ENCODE peak calls at places on chromosome 22, in five cellular contexts. One of them, this sample, is unnamed.

GRCh38 chr22:38205261-38206128 is 3.7 kb downstream of the MAFF start:
- DNase-seq in cardiac fibroblast: peak; percentile 95
- DNase-seq in lower leg skin: peak; percentile 95
- DNase-seq in GM10248: no peak
- DNase-seq in fibroblast of lung: peak; percentile 90
- DNase-seq in this sample: peak; percentile 5

GRCh38 chr22:46593996-46594946 is 25.9 kb upstream of the GRAMD4 start:
- DNase-seq in GM10248: no peak
- DNase-seq in fibroblast of lung: no peak
- DNase-seq in cardiac fibroblast: no peak
- DNase-seq in lower leg skin: no peak
- DNase-seq in this sample: no peak

GRCh38 chr22:45007946-45008852 is 1.6 kb downstream of the PHF21B start:
- DNase-seq in lower leg skin: no peak
- DNase-seq in cardiac fibroblast: no peak
- DNase-seq in fibroblast of lung: peak; percentile 15
- DNase-seq in GM10248: no peak
- DNase-seq in this sample: peak; percentile 58

GRCh38 chr22:46714550-46714949 is 23.5 kb downstream of the CERK start:
- DNase-seq in cardiac fibroblast: peak; percentile 40
- DNase-seq in lower leg skin: no peak
- DNase-seq in GM10248: no peak
- DNase-seq in fibroblast of lung: peak; percentile 20
- DNase-seq in this sample: no peak

GRCh38 chr22:32473388-32473952 is 1.1 kb upstream of the FBXO7 start:
- DNase-seq in fibroblast of lung: peak; percentile 47
- DNase-seq in lower leg skin: no peak
- DNase-seq in cardiac fibroblast: peak; percentile 71
- DNase-seq in GM10248: peak; percentile 64
- DNase-seq in this sample: peak; percentile 64

GRCh38 chr22:38401336-38402084 is 53.5 kb downstream of the KCNJ4 start:
- DNase-seq in fibroblast of lung: no peak
- DNase-seq in lower leg skin: peak; percentile 82
- DNase-seq in cardiac fibroblast: no peak
- DNase-seq in GM10248: no peak
- DNase-seq in this sample: no peak

GRCh38 chr22:19137384-19138216 is 6.5 kb downstream of the TSSK2 start:
- DNase-seq in fibroblast of lung: no peak
- DNase-seq in GM10248: no peak
- DNase-seq in lower leg skin: no peak
- DNase-seq in cardiac fibroblast: no peak
- DNase-seq in this sample: no peak

GRCh38 chr22:23564276-23564675 is 15.8 kb downstream of the IGLL1 start:
- DNase-seq in GM10248: peak; percentile 11
- DNase-seq in lower leg skin: no peak
- DNase-seq in cardiac fibroblast: no peak
- DNase-seq in fibroblast of lung: no peak
- DNase-seq in this sample: no peak

GRCh38 chr22:22432479-22432878 is 76.1 kb downstream of the ZNF280B start:
- DNase-seq in GM10248: no peak
- DNase-seq in lower leg skin: no peak
- DNase-seq in fibroblast of lung: no peak
- DNase-seq in cardiac fibroblast: no peak
- DNase-seq in this sample: no peak

GRCh38 chr22:50673231-50674126 is 856 bp downstream of the SHANK3 start:
- DNase-seq in lower leg skin: no peak
- DNase-seq in GM10248: no peak
- DNase-seq in fibroblast of lung: no peak
- DNase-seq in cardiac fibroblast: no peak
- DNase-seq in this sample: peak; percentile 53

GRCh38 chr22:46023558-46023981 is 46.6 kb upstream of the WNT7B start:
- DNase-seq in cardiac fibroblast: peak; percentile 47
- DNase-seq in GM10248: no peak
- DNase-seq in fibroblast of lung: peak; percentile 98
- DNase-seq in lower leg skin: no peak
- DNase-seq in this sample: no peak

GRCh38 chr22:41369089-41369745 is 12.5 kb upstream of the TEF start:
- DNase-seq in GM10248: no peak
- DNase-seq in lower leg skin: no peak
- DNase-seq in cardiac fibroblast: no peak
- DNase-seq in fibroblast of lung: no peak
- DNase-seq in this sample: no peak

GRCh38 chr22:32202539-32203180 is 2.2 kb downstream of the RFPL2 start:
- DNase-seq in lower leg skin: peak; percentile 87
- DNase-seq in fibroblast of lung: peak; percentile 41
- DNase-seq in cardiac fibroblast: peak; percentile 45
- DNase-seq in GM10248: peak; percentile 35
- DNase-seq in this sample: no peak

GRCh38 chr22:38735126-38735464 is 20.7 kb downstream of the SUN2 start:
- DNase-seq in cardiac fibroblast: no peak
- DNase-seq in lower leg skin: no peak
- DNase-seq in fibroblast of lung: no peak
- DNase-seq in GM10248: no peak
- DNase-seq in this sample: no peak

GRCh38 chr22:38953577-38954413 is 3.6 kb upstream of the APOBEC3A start:
- DNase-seq in lower leg skin: no peak
- DNase-seq in GM10248: peak; percentile 93
- DNase-seq in fibroblast of lung: no peak
- DNase-seq in cardiac fibroblast: no peak
- DNase-seq in this sample: peak; percentile 91

GRCh38 chr22:38859581-38860290 is 12.3 kb downstream of the CBX6 start:
- DNase-seq in fibroblast of lung: no peak
- DNase-seq in GM10248: no peak
- DNase-seq in lower leg skin: no peak
- DNase-seq in cardiac fibroblast: no peak
- DNase-seq in this sample: no peak

DNA sequence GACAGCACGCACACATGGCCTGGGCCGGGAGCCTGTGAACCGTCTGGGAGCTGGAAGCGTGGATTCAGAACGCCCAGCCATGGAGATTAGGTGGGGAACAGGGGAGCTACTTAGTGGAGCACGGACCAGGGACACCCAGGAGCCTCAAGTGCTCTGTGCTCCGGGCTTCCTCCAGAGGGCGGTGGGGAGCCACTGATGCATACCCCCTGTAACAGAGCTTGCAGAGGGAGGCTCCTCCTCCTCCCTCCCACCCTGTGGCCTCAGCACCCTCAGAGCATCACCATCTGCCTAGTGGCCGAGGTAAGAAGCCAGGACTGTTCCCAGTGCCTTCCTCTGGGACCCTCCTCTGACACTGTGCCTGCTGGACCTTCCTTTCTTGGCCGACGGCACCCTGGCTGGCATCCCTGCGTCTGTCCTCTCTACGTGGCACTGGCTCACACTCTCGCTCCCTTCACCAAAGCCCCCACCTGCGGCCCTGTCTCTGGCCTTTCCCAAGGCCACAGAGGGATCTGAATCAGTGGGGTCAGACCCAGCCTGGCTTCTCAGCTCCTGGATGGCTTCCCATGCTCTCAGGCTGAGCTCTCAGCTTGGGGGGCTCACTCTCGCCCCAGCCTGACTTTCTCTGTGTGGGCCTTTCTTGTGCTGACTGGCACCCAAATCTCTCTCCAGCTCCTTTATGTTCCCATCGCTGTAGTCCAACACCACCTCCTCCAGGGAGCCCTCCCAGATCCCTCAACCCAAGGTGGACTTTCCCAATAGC is 780.9 kb downstream of the BRD1 start:
- DNase-seq in fibroblast of lung: no peak
- DNase-seq in GM10248: no peak
- DNase-seq in lower leg skin: no peak
- DNase-seq in cardiac fibroblast: no peak
- DNase-seq in this sample: peak; percentile 60
- TF ChIP-seq CTCF in fibroblast of lung: no peak
- TF ChIP-seq CTCF in GM10248: peak; percentile 25
- TF ChIP-seq CTCF in lower leg skin: no peak
- TF ChIP-seq CTCF in cardiac fibroblast: no peak
- TF ChIP-seq CTCF in this sample: no peak

GRCh38 chr22:37138879-37139561 is 10.7 kb downstream of the IL2RB start:
- DNase-seq in GM10248: no peak
- DNase-seq in lower leg skin: no peak
- DNase-seq in fibroblast of lung: no peak
- DNase-seq in cardiac fibroblast: no peak
- DNase-seq in this sample: no peak
- TF ChIP-seq CTCF in GM10248: no peak
- TF ChIP-seq CTCF in lower leg skin: no peak
- TF ChIP-seq CTCF in fibroblast of lung: no peak
- TF ChIP-seq CTCF in cardiac fibroblast: no peak
- TF ChIP-seq CTCF in this sample: no peak

GRCh38 chr22:28741758-28742561 is at the start of the genes CHEK2 and HSCB:
- DNase-seq in fibroblast of lung: peak; percentile 99
- DNase-seq in cardiac fibroblast: peak; percentile 99
- DNase-seq in GM10248: peak; percentile 96
- DNase-seq in lower leg skin: peak; percentile 100
- DNase-seq in this sample: peak; percentile 93
- TF ChIP-seq CTCF in fibroblast of lung: no peak
- TF ChIP-seq CTCF in cardiac fibroblast: no peak
- TF ChIP-seq CTCF in GM10248: peak; percentile 11
- TF ChIP-seq CTCF in lower leg skin: no peak
- TF ChIP-seq CTCF in this sample: no peak

GRCh38 chr22:20238567-20239062 is 29.5 kb downstream of the RTN4R start:
- DNase-seq in fibroblast of lung: no peak
- DNase-seq in lower leg skin: no peak
- DNase-seq in cardiac fibroblast: no peak
- DNase-seq in GM10248: peak; percentile 91
- DNase-seq in this sample: peak; percentile 96
- TF ChIP-seq CTCF in fibroblast of lung: peak; percentile 38
- TF ChIP-seq CTCF in lower leg skin: no peak
- TF ChIP-seq CTCF in cardiac fibroblast: peak; percentile 33
- TF ChIP-seq CTCF in GM10248: peak; percentile 73
- TF ChIP-seq CTCF in this sample: peak; percentile 78

This sample was measured in GM20000.